ENCODE peak calls at places on chromosome 5, in eight cellular contexts. N is brain microvascular endothelial cell, G is GM06990, S is A549, C is GM10248, K is AG04450, I is spleen, Y is chondrocyte. F is an unnamed sample.

GRCh38 chr5:80654054-80654390 is 430 bp upstream of the MSH3 start:
- DNase-seq in N (no peak), G (peak; percentile 76), S (peak; percentile 25), C (peak; percentile 23), K (no peak), I (no peak), Y (no peak), F (no peak)

GRCh38 chr5:170757182-170757601 is 26.3 kb upstream of the GABRP start:
- DNase-seq in N (peak; percentile 59), G (no peak), S (peak; percentile 40), C (peak; percentile 42), K (no peak), I (no peak), Y (no peak), F (no peak)

GRCh38 chr5:150142800-150143724 is 12.6 kb downstream of the PDGFRB start:
- DNase-seq in N (peak; percentile 94), G (no peak), S (peak; percentile 85), C (no peak), K (peak; percentile 92), I (no peak), Y (no peak), F (no peak)

GRCh38 chr5:154330097-154330667 is 115.6 kb upstream of the SAP30L start:
- DNase-seq in N (no peak), G (no peak), S (no peak), C (no peak), K (no peak), I (no peak), Y (no peak), F (no peak)

GRCh38 chr5:173802670-173803165 is 85.4 kb upstream of the CPEB4 start:
- DNase-seq in N (no peak), G (no peak), S (peak; percentile 54), C (no peak), K (no peak), I (peak; percentile 87), Y (no peak), F (no peak)

GRCh38 chr5:148540636-148541035 is 113.7 kb downstream of the HTR4 start:
- DNase-seq in N (no peak), G (no peak), S (no peak), C (no peak), K (no peak), I (no peak), Y (no peak), F (no peak)

GRCh38 chr5:158074597-158074991 is 215.6 kb upstream of the CLINT1 start:
- DNase-seq in N (no peak), G (no peak), S (no peak), C (no peak), K (no peak), I (no peak), Y (no peak), F (no peak)

GRCh38 chr5:54159153-54159836 is 151.1 kb downstream of the ARL15 start:
- DNase-seq in N (peak; percentile 32), G (no peak), S (peak; percentile 31), C (no peak), K (no peak), I (no peak), Y (no peak), F (no peak)

GRCh38 chr5:137960141-137960540 is 70.9 kb downstream of the PKD2L2 start:
- DNase-seq in N (no peak), G (no peak), S (no peak), C (no peak), K (no peak), I (no peak), Y (no peak), F (no peak)

GRCh38 chr5:122533825-122534224 is 221.8 kb downstream of the SNCAIP start:
- DNase-seq in N (no peak), G (no peak), S (no peak), C (no peak), K (no peak), I (no peak), Y (no peak), F (no peak)

GRCh38 chr5:127909078-127909477 is 174.5 kb upstream of the SLC12A2 start:
- DNase-seq in N (peak; percentile 27), G (no peak), S (peak; percentile 39), C (peak; percentile 38), K (no peak), I (no peak), Y (no peak), F (peak; percentile 9)

GRCh38 chr5:127910307-127910956 is 173.1 kb upstream of the SLC12A2 start:
- DNase-seq in N (no peak), G (no peak), S (no peak), C (no peak), K (no peak), I (no peak), Y (no peak), F (no peak)

GRCh38 chr5:127906562-127907204 is 176.9 kb upstream of the SLC12A2 start:
- DNase-seq in N (no peak), G (no peak), S (no peak), C (no peak), K (no peak), I (no peak), Y (no peak), F (no peak)

GRCh38 chr5:127909821-127910220 is 173.7 kb upstream of the SLC12A2 start:
- DNase-seq in N (no peak), G (no peak), S (no peak), C (no peak), K (no peak), I (no peak), Y (no peak), F (no peak)

DNA sequence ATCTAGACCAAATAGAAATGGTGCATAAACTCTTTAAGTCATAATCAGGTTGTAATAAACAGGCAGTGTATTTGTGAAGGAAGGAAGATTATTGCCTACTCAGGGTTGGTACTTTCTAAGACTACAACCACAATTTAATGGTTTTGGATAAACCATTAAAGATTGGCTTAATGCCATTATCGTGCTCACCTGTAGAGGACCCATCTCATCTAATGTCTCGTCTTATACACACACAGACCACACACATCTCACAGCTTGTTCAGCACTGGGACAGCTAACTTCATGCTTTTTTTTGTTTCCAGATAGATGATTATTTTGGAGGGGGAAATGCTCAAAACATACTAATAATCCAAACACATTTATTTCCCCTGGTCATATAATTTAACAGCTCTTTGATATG is 175.7 kb upstream of the SLC12A2 start:
- DNase-seq in N (no peak), G (no peak), S (no peak), C (no peak), K (no peak), I (no peak), Y (no peak), F (no peak)
- TF ChIP-seq CTCF in N (no peak), G (no peak), S (no peak), C (no peak), K (no peak), I (no peak), Y (no peak), F (no peak)

DNA sequence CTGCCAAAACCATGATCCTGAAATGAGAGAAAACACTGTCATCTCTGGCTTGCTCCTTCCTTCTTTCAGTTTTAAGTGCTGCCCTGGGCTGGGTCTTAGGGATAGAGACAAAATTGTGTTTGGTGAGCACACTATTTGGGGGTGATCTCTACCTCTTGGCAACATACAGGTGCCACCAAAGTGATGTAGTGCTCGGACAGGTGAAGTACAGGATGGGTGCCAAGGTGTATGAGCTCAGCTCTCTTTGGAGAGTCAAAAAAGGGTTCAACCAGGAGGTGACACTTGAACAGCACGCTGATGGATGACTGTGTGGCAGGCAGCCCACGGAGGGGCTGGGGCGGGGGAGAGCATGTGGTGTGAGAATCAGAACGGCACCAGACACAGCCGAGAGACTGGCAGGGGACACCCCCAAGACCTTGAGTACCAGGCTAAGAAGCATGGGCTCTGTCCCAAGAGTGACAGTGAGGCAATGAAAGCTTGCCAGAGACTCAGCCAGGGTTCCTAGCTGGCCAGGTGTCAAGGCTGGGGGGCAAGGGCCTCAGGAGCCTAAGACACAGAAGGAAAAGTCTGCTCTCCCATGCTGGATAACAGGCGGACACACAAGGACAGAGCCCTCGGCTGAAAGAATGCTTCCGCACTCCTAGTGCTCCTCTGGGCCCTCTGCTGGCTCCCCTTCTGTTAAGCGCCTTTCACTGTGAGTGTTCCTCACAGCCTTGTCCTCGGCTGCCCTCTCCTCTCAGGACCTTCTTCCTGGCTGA is 2.5 kb downstream of the NHP2 start:
- DNase-seq in N (no peak), G (no peak), S (no peak), C (no peak), K (no peak), I (peak; percentile 66), Y (no peak), F (no peak)
- TF ChIP-seq CTCF in N (peak; percentile 27), G (no peak), S (no peak), C (no peak), K (peak; percentile 18), I (no peak), Y (peak; percentile 33), F (no peak)

GRCh38 chr5:141677415-141677814 is 4.6 kb downstream of the ARAP3 start:
- DNase-seq in N (no peak), G (no peak), S (peak; percentile 56), C (no peak), K (no peak), I (no peak), Y (no peak), F (peak; percentile 43)
- TF ChIP-seq CTCF in N (peak; percentile 53), G (peak; percentile 14), S (no peak), C (no peak), K (peak; percentile 29), I (no peak), Y (peak; percentile 44), F (peak; percentile 41)

GRCh38 chr5:77277764-77278163 is 67.3 kb downstream of the PDE8B start:
- DNase-seq in N (no peak), G (no peak), S (no peak), C (no peak), K (no peak), I (no peak), Y (no peak), F (no peak)

GRCh38 chr5:77280036-77280435 is 69.6 kb downstream of the PDE8B start:
- DNase-seq in N (no peak), G (no peak), S (no peak), C (no peak), K (no peak), I (no peak), Y (no peak), F (no peak)

GRCh38 chr5:77285442-77285841 is 75.0 kb downstream of the PDE8B start:
- DNase-seq in N (no peak), G (no peak), S (no peak), C (no peak), K (no peak), I (no peak), Y (no peak), F (no peak)

GRCh38 chr5:77281969-77282336 is 71.5 kb downstream of the PDE8B start:
- DNase-seq in N (no peak), G (no peak), S (no peak), C (no peak), K (no peak), I (no peak), Y (no peak), F (no peak)

DNA sequence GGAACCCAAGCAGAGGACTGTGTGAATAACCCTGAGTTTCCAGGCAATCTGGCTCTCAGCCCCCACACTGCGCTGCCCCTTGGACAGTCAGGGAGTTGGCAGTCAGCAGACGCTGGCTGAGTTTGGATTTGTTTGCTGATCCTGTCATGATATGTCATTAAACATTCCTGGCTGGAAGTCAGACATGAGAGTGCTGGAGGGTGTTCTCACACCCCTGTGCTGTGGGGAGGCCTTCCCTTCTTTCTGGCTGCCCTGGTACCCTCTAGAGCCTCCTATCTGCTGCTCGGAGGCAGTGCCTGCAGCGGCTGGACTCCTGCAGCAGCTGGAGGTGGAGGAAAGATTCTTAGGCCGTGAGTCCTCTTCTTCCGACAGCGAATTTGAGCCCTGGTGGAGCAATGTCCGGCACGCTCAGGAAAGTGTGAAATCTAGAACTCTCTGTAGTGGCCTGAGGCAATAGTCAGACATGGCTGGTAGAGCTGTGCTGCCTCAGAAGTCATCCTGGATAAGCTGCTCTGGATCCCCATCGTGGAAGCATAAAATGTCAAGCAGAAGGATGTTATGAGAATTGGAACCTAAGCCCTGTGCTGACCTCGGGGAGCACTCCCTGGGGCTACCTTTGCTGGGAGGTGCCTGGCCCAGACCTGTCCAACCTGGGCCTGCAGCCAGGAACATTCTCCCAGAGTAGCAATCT is 72.0 kb downstream of the PDE8B start:
- DNase-seq in N (peak; percentile 34), G (no peak), S (no peak), C (no peak), K (peak; percentile 69), I (no peak), Y (no peak), F (no peak)
- TF ChIP-seq CTCF in N (peak; percentile 43), G (no peak), S (no peak), C (no peak), K (peak; percentile 75), I (no peak), Y (peak; percentile 60), F (no peak)